ENCODE peak calls at places on chromosomes 11 and 22, in eight cellular contexts. J, W, P, A, M, I, S and G are unnamed samples. For H3K9me3, the result is how much of the 10 kb centered on the place peaks cover.

GRCh38 chr11:35330924-35331323 is 88.4 kb downstream of the SLC1A2 start:
- DNase-seq in A (no peak), P (no peak), S (no peak), J (no peak), W (no peak), M (no peak), I (no peak), G (no peak)

GRCh38 chr11:77046060-77046501 is 11.9 kb downstream of the B3GNT6 start:
- DNase-seq in I (no peak), A (no peak), M (peak), W (no peak), P (no peak), J (peak), S (peak), G (peak)

GRCh38 chr11:126669416-126669815 is 313.9 kb downstream of the ST3GAL4 start:
- DNase-seq in W (no peak), J (no peak), P (no peak), A (no peak), S (no peak), M (no peak), I (no peak), G (no peak)

GRCh38 chr11:88169881-88170280 is 5.4 kb downstream of the RAB38 start:
- DNase-seq in I (no peak), P (no peak), W (no peak), S (no peak), A (no peak), M (no peak), J (no peak), G (no peak)

GRCh38 chr11:47998733-47999359 is 18.5 kb downstream of the PTPRJ start:
- DNase-seq in S (no peak), A (no peak), I (no peak), J (no peak), P (peak), W (no peak), M (no peak), G (no peak)

GRCh38 chr22:23649071-23649501 is 17.0 kb upstream of the DRICH1 start:
- DNase-seq in W (no peak), S (no peak), M (no peak), J (no peak), I (no peak), P (peak), A (no peak), G (no peak)

GRCh38 chr11:123525511-123525918 is 95.4 kb downstream of the GRAMD1B start:
- DNase-seq in P (no peak), I (no peak), J (no peak), W (no peak), M (no peak), S (no peak), A (no peak), G (no peak)

GRCh38 chr22:19863571-19863970 is 8.9 kb upstream of the GNB1L start:
- DNase-seq in S (no peak), I (no peak), P (no peak), A (no peak), J (no peak), M (no peak), W (no peak), G (no peak)

GRCh38 chr22:27994481-27995331 is 75.7 kb upstream of the PITPNB start:
- DNase-seq in J (no peak), W (no peak), P (peak), M (peak), A (peak), I (no peak), S (no peak), G (peak)

GRCh38 chr11:134958336-134958640 is 546.2 kb upstream of the B3GAT1 start:
- DNase-seq in I (no peak), J (no peak), P (no peak), W (no peak), S (no peak), M (no peak), A (no peak), G (no peak)

GRCh38 chr22:17060126-17060525 is 24.7 kb upstream of the IL17RA start:
- DNase-seq in M (no peak), W (no peak), I (no peak), S (no peak), J (no peak), A (no peak), P (no peak), G (no peak)

GRCh38 chr22:43262990-43263644 is 76.2 kb upstream of the TTLL12 start:
- DNase-seq in S (no peak), M (no peak), I (no peak), A (no peak), J (no peak), P (peak), W (no peak), G (peak)

GRCh38 chr22:40805239-40805638 is 13.9 kb downstream of the SLC25A17 start:
- DNase-seq in J (no peak), W (no peak), S (no peak), M (no peak), I (no peak), A (no peak), P (no peak), G (no peak)

GRCh38 chr11:8963569-8964323 is 496 bp downstream of the TMEM9B start:
- DNase-seq in J (peak), P (peak), S (peak), W (peak), M (no peak), I (no peak), A (peak), G (peak)

GRCh38 chr11:91981995-91982394 is 242.6 kb upstream of the FAT3 start:
- DNase-seq in W (peak), M (no peak), I (peak), P (no peak), J (no peak), S (no peak), A (peak), G (peak)

GRCh38 chr11:65208785-65209710 is 27.3 kb downstream of the CAPN1 start:
- DNase-seq in M (no peak), I (no peak), S (no peak), J (no peak), W (no peak), P (no peak), A (no peak), G (no peak)

GRCh38 chr11:27902981-27903624 is 202.8 kb upstream of the BDNF start:
- DNase-seq in P (no peak), W (no peak), A (no peak), M (no peak), S (no peak), I (no peak), J (no peak), G (no peak)

GRCh38 chr11:82791779-82792178 is 58.1 kb upstream of the FAM181B start:
- DNase-seq in W (no peak), A (no peak), P (no peak), I (no peak), J (no peak), M (no peak), S (no peak), G (no peak)

DNA sequence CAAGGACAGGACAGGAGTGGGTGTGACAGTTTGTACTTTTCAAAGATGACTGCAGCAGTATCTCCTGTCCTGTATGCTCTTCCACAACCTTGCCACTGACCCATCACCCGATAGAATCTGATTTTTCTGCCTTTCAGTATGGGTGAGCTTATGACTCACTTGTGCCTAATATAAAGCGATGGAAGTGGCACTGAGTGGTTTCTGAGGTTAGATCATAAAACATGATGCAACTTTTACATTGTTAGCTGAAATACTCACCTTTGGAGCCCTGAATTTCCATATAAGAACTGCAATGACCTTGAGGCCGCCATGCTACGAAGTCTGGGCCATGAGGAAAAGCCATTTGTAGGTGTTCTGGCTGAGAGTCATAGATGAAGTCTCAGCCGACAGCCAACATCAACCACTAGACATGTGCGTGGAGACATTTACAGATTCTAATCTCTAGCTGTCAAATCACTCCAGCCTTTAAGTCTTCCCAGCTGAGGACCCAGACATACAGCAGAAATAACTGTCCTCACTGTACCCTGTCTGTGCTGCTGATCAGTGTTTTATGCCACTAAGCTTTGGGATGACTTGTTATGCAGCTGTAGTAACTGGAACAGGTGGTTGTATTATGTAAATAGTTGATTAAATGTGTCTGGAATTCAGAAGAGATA is 105.9 kb upstream of the ARHGAP20 start:
- DNase-seq in W (no peak), J (peak), A (no peak), P (no peak), I (no peak), M (no peak), S (no peak), G (no peak)
- H3K9me3 ChIP-seq in W (under half), J (under half), A (under half), P (under half), I (under half), M (under half), S (under half), G (under half)

GRCh38 chr22:47552541-47553205 is 790.2 kb downstream of the TBC1D22A start:
- DNase-seq in M (no peak), A (no peak), P (no peak), J (no peak), I (no peak), W (no peak), S (no peak), G (no peak)

GRCh38 chr22:47551438-47551788 is 789.0 kb downstream of the TBC1D22A start:
- DNase-seq in W (no peak), P (no peak), S (no peak), A (no peak), J (no peak), M (no peak), I (no peak), G (no peak)

GRCh38 chr22:47552024-47552423 is 789.6 kb downstream of the TBC1D22A start:
- DNase-seq in A (no peak), M (no peak), J (no peak), I (no peak), W (no peak), P (no peak), S (no peak), G (no peak)

GRCh38 chr22:47550524-47551437 is 788.3 kb downstream of the TBC1D22A start:
- DNase-seq in M (no peak), P (no peak), J (no peak), W (no peak), A (no peak), I (no peak), S (no peak), G (no peak)

GRCh38 chr22:47553436-47553835 is 791.0 kb downstream of the TBC1D22A start:
- DNase-seq in P (no peak), W (no peak), I (no peak), S (no peak), M (no peak), J (no peak), A (no peak), G (no peak)
- H3K9me3 ChIP-seq in P (under half), W (under half), I (under half), S (under half), M (under half), J (under half), A (under half), G (under half)

GRCh38 chr11:66219846-66220565 is 48.4 kb upstream of the RAB1B start:
- DNase-seq in I (no peak), W (peak), P (no peak), S (no peak), A (no peak), J (no peak), M (no peak), G (no peak)
- H3K9me3 ChIP-seq in I (under half), W (under half), P (under half), S (under half), A (under half), J (under half), M (under half), G (under half)

DNA sequence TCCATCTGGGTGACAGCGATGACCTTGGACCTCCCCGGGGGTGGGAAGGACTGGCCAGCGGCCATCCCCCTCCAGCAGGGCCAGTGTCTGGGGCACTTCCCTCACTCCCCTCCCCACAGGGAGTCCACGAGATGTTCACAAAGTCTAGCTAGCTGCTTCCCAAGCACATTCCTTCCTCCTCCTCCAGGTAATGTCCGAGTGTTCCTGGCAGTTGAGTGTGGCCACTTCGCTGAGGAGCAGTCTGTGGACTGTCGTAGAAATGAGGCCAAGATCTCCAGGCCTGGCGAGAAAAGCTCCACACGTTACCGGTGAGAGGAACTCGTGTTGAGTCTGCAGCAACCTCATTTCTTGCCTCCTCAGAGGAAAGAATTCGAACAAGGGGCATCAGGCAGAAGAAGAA is 425.5 kb downstream of the BRD1 start:
- DNase-seq in P (peak), S (no peak), A (no peak), J (no peak), I (no peak), M (peak), W (no peak), G (no peak)
- H3K9me3 ChIP-seq in P (under half), S (under half), A (under half), J (under half), I (under half), M (under half), W (under half), G (under half)

GRCh38 chr22:48071828-48072227 is 1309.4 kb downstream of the TBC1D22A start:
- DNase-seq in M (no peak), J (no peak), S (no peak), A (no peak), W (no peak), I (no peak), P (no peak), G (no peak)

GRCh38 chr22:48070083-48070482 is 1307.6 kb downstream of the TBC1D22A start:
- DNase-seq in W (no peak), P (no peak), I (no peak), J (no peak), A (no peak), M (peak), S (no peak), G (no peak)

GRCh38 chr22:48070760-48071159 is 1308.3 kb downstream of the TBC1D22A start:
- DNase-seq in J (no peak), S (no peak), I (no peak), W (no peak), M (no peak), A (no peak), P (no peak), G (no peak)

GRCh38 chr22:48072777-48073176 is 1310.3 kb downstream of the TBC1D22A start:
- DNase-seq in A (no peak), S (no peak), J (no peak), M (no peak), P (no peak), W (no peak), I (no peak), G (no peak)

GRCh38 chr22:48071305-48071704 is 1308.9 kb downstream of the TBC1D22A start:
- DNase-seq in W (no peak), J (no peak), M (no peak), I (no peak), P (no peak), A (no peak), S (no peak), G (no peak)
- H3K9me3 ChIP-seq in W (under half), J (under half), M (under half), I (under half), P (under half), A (under half), S (under half), G (under half)

DNA sequence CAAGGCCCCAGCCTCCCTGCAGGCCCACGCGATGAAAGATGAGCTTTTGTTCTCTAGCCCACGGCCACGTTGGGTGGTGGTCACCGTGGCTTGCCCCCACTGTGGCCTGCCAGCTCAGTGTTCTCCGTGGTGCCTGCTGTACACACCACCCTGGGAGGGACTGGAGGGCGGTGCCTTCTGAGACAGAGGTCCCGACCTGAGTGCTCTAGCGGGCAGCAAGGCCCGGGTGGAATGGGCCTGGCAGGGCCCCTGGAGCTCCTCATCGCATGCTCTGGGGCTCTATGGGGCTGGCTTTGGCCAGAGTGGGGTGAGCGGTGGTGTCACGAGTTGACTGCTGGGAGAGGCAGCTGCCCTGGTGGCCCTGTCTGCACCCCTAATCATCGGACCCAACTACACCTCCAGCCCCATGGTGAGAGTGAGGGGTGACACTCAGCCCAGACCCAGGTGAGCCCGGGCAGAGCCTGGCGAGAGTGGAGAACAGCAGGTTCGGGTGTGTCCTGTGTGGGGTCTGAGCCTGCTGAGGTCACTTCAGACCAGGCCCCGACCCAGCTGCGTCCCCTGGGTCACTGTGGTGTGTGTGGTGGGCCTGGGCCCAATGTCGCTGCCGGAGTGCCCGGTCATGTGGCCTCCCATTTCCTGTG is 541.9 kb downstream of the TBC1D22A start:
- DNase-seq in M (peak), W (no peak), P (no peak), J (no peak), S (peak), A (no peak), I (no peak), G (no peak)
- H3K9me3 ChIP-seq in M (under half), W (under half), P (under half), J (under half), S (under half), A (under half), I (under half), G (under half)

GRCh38 chr11:55673860-55674259 is 11.9 kb downstream of the OR4C6 start:
- DNase-seq in J (no peak), A (no peak), M (no peak), S (no peak), W (no peak), I (no peak), P (no peak), G (no peak)

DNA sequence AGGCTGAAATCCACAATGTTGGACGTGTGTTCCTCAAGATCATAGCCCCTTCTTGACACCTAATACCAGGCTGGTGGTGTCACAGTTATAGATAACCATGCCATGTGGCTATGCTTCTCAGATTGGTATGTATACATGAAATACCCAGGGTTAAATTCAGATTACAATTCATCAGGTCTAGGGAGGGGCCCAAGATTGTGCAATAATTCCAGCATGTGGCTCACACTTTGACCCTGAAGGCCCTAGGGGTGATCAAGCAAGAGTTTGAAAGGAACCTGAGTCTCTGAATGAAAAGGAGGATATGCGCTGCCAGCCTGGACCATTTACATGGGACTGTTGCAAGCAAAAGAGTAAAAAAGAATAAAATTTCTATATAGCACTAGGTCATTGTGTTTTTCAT is 7.4 kb downstream of the OR4C6 start:
- DNase-seq in P (no peak), A (no peak), I (no peak), J (no peak), W (no peak), S (no peak), M (no peak), G (no peak)
- H3K9me3 ChIP-seq in P (under half), A (under half), I (under half), J (under half), W (under half), S (under half), M (under half), G (under half)

GRCh38 chr22:47206185-47206584 is 443.7 kb downstream of the TBC1D22A start:
- DNase-seq in A (no peak), S (no peak), M (no peak), I (no peak), J (no peak), W (no peak), P (no peak), G (no peak)

GRCh38 chr22:47207387-47207786 is 444.9 kb downstream of the TBC1D22A start:
- DNase-seq in W (no peak), J (no peak), S (no peak), M (no peak), A (no peak), I (no peak), P (peak), G (peak)

GRCh38 chr22:47207846-47208554 is 445.6 kb downstream of the TBC1D22A start:
- DNase-seq in J (no peak), S (no peak), I (no peak), P (peak), A (no peak), M (peak), W (no peak), G (no peak)

GRCh38 chr22:47205562-47205961 is 443.1 kb downstream of the TBC1D22A start:
- DNase-seq in I (no peak), M (no peak), S (peak), W (no peak), P (no peak), J (no peak), A (peak), G (no peak)

DNA sequence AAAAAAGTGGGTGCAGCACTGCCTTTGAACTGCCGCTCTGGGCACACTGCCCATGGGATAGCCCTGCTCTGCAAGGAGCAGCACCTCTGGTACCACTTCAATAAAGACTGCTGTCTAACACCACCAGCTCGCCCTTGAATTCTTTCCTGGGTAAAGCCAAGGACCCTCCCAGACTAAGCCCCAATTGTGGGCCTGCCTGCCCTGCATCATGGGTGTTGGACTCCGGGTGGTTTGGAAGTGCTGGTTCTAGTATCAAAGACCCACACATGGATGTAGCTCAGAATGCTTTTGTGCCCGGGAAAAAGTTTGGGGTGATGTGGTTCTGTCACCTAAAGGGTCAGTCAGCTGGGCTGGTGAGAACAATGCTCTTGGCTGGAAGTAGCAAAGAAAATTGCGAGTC is 444.4 kb downstream of the TBC1D22A start:
- DNase-seq in P (peak), I (no peak), S (no peak), A (no peak), J (no peak), W (no peak), M (peak), G (peak)
- H3K9me3 ChIP-seq in P (under half), I (under half), S (under half), A (under half), J (under half), W (under half), M (under half), G (under half)